ENCODE peak calls at places on chromosomes 1 and 21, in seven cellular contexts. J, N, P, Y, T, X and S are unnamed samples.

GRCh38 chr1:18836654-18837053 is 22.8 kb downstream of the TAS1R2 start:
- DNase-seq in J (no peak), N (no peak), P (no peak), Y (no peak), T (no peak), X (no peak), S (no peak)

GRCh38 chr1:21818661-21819060 is 6.6 kb downstream of the LDLRAD2 start:
- DNase-seq in J (no peak), N (peak; percentile 39), P (no peak), Y (peak; percentile 74), T (no peak), X (no peak), S (no peak)

GRCh38 chr1:25065246-25066238 is 135.5 kb upstream of the RUNX3 start:
- DNase-seq in J (peak; percentile 2), N (no peak), P (no peak), Y (no peak), T (no peak), X (no peak), S (peak; percentile 41)

GRCh38 chr1:235079443-235079967 is 49.1 kb downstream of the TOMM20 start:
- DNase-seq in J (no peak), N (no peak), P (no peak), Y (no peak), T (peak; percentile 99), X (no peak), S (no peak)

GRCh38 chr1:163970699-163971098 is 588.3 kb upstream of the PBX1 start:
- DNase-seq in J (no peak), N (no peak), P (no peak), Y (no peak), T (no peak), X (no peak), S (no peak)

GRCh38 chr21:20971296-20971921 is 26.8 kb upstream of the NCAM2 start:
- DNase-seq in J (no peak), N (peak; percentile 46), P (peak; percentile 57), Y (peak; percentile 40), T (no peak), X (no peak), S (no peak)

GRCh38 chr1:230861970-230862595 is 6.2 kb downstream of the C1orf198 start:
- DNase-seq in J (no peak), N (no peak), P (no peak), Y (no peak), T (no peak), X (no peak), S (no peak)

GRCh38 chr1:156422602-156423091 is 53.6 kb downstream of the RHBG start:
- DNase-seq in J (no peak), N (no peak), P (no peak), Y (no peak), T (peak; percentile 48), X (no peak), S (peak; percentile 21)

GRCh38 chr1:116835161-116835560 is 74.6 kb upstream of the PTGFRN start:
- DNase-seq in J (no peak), N (no peak), P (no peak), Y (no peak), T (no peak), X (no peak), S (no peak)

GRCh38 chr1:116833655-116834054 is 76.1 kb upstream of the PTGFRN start:
- DNase-seq in J (no peak), N (no peak), P (no peak), Y (no peak), T (no peak), X (no peak), S (no peak)

GRCh38 chr1:116834605-116835004 is 75.1 kb upstream of the PTGFRN start:
- DNase-seq in J (no peak), N (no peak), P (no peak), Y (no peak), T (no peak), X (no peak), S (no peak)

GRCh38 chr1:116832932-116833578 is 76.7 kb upstream of the PTGFRN start:
- DNase-seq in J (no peak), N (no peak), P (no peak), Y (no peak), T (no peak), X (no peak), S (no peak)

DNA sequence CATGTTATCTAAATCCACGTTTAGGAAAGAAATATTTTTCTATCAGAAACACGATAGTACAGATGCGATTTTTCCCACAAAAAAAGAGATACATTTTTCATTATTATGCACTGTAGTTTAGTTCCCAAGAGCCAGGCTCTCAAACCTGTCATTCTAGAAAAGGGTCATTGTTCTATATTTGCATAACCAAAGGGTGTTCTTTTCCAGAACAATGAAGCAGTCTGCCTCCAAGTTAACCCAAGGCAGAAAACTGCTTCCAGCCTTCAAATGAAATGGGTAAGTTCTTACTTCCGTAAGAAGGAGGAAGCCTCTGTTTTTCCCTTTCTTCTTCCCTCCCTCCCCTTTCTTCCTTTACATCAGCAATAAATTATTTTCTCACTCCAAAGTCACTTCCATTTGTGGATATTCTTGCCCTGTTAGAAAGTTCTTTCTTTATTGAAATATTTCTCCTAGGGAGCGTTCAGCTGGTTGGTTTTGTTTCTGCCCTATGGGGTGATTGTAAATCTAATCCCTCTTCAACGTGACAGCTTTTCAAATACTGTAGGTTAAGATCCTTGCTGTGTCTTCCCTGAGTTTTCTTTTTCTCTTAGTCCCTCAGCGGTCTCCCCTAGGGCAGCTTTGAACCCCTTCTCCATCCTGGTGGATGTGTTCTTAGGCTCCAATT is 77.3 kb upstream of the PTGFRN start:
- DNase-seq in J (no peak), N (no peak), P (no peak), Y (no peak), T (no peak), X (no peak), S (no peak)
- TF ChIP-seq CTCF in J (no peak), N (no peak), P (no peak), Y (no peak), T (no peak), X (no peak), S (no peak)

DNA sequence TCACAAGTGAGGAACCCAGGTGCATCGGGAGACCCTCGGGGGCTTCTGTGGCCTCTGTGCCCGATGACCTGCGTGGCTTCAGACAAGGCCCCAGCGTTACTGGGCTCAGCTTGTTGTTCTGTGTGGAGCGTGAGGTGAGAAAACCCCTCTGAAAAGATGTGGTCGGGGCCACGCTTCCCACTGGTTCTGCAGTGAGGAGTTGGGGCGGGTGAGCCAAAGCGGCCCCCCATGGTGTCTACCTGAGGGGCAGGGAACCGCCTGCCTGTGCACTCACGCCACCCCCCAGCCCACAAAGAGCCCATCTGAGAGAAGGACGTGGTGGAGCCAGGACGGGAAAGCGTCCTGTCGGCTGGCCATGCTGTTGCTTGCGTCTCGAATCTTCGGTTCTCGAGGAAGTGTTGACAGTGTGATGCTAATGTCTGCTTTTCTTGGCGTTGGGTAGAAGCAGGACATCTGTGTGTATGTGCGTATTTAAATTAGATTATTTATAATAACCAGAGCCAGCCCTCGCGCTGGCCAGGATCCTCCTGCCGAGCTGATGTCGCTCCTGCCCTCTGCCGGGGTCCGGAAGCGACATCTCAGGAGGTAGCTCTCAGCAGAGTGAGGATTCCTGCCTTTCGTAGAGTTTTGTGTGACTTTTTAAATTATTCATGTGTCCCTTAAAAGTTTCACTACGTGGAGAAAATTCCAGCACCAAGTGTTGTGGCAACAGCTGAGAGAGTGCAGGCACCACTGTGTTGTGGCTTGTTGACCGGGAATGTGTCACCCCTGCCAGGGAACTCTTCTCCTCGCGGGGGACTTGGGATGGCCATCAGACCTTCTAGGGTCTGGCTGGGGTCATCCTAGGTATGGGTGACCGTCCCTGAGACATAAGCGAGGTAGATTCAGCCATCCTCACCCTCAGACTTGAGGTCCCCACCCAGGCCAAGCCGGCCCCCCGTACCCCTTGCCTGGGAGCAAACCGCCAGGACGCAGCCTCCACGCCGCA is 15.3 kb downstream of the TMEM201 start:
- DNase-seq in J (no peak), N (no peak), P (no peak), Y (no peak), T (no peak), X (no peak), S (no peak)
- TF ChIP-seq CTCF in J (no peak), N (no peak), P (no peak), Y (no peak), T (no peak), X (no peak), S (no peak)

GRCh38 chr1:213387380-213388015 is 336.5 kb downstream of the RPS6KC1 start:
- DNase-seq in J (no peak), N (no peak), P (no peak), Y (no peak), T (no peak), X (no peak), S (no peak)

GRCh38 chr1:213385201-213385600 is 334.2 kb downstream of the RPS6KC1 start:
- DNase-seq in J (no peak), N (no peak), P (no peak), Y (no peak), T (no peak), X (no peak), S (no peak)

GRCh38 chr1:213381572-213382084 is 330.6 kb downstream of the RPS6KC1 start:
- DNase-seq in J (no peak), N (no peak), P (peak; percentile 3), Y (no peak), T (no peak), X (no peak), S (no peak)

GRCh38 chr1:213385806-213386324 is 334.8 kb downstream of the RPS6KC1 start:
- DNase-seq in J (no peak), N (no peak), P (no peak), Y (no peak), T (no peak), X (no peak), S (no peak)

DNA sequence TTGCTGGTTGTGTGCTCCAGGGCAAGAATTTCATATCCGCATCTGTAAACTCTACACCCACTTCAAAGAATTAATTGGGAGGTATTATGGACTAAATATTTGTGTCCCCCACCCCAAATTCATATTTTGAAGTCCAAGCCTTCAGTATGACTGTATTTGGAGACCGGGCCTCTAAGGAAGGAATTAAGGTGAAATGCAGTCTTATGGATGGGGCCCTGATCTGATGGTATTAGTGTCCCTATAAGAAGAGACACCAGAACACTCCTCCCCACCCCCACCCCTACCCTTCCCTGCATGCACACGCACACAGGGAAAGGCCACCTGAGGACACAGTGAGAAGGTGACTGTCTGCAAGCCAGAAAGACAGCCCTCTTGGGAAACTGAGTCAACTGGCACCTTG is 332.4 kb downstream of the RPS6KC1 start:
- DNase-seq in J (no peak), N (no peak), P (no peak), Y (no peak), T (no peak), X (no peak), S (no peak)
- TF ChIP-seq CTCF in J (no peak), N (no peak), P (no peak), Y (no peak), T (no peak), X (no peak), S (no peak)

GRCh38 chr1:43985984-43986595 is 5.3 kb upstream of the CCDC24 start:
- DNase-seq in J (no peak), N (no peak), P (no peak), Y (no peak), T (no peak), X (no peak), S (no peak)

GRCh38 chr1:43983253-43983904 is 4.4 kb downstream of the B4GALT2 start:
- DNase-seq in J (no peak), N (no peak), P (no peak), Y (no peak), T (no peak), X (no peak), S (no peak)

GRCh38 chr1:43987159-43988022 is 4.0 kb upstream of the CCDC24 start:
- DNase-seq in J (no peak), N (no peak), P (no peak), Y (no peak), T (no peak), X (no peak), S (no peak)

GRCh38 chr1:43984855-43985254 is 5.8 kb downstream of the B4GALT2 start:
- DNase-seq in J (no peak), N (no peak), P (no peak), Y (no peak), T (no peak), X (no peak), S (no peak)

DNA sequence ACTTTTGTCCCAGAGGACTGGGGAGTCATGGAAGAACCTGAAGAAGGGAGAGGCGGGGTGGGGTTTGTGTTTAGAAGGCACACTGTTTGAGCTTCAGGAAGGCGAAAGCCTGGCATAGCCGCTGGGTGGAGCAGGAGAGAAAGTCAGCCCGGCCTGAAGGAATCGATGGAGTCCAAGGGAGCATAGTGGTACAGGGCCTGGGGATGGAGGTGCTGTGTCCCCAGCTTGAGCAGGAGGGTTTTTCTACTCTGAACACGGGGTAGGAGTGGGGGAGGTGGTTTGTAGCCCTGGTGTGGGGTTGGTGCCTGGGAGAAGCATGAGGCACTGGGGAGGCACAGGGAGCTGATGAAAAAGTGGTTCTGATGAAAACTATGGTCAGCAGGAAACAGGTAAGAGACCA is 4.7 kb upstream of the CCDC24 start:
- DNase-seq in J (no peak), N (no peak), P (no peak), Y (no peak), T (no peak), X (no peak), S (no peak)
- TF ChIP-seq CTCF in J (no peak), N (no peak), P (peak; percentile 12), Y (no peak), T (no peak), X (no peak), S (no peak)